ENCODE peak calls at places on chromosomes 1 and 21, in eight cellular contexts. I, U, Y, W, E, B, H and G are unnamed samples.

GRCh38 chr1:182137546-182137945 is 76.0 kb upstream of the ZNF648 start:
- DNase-seq in I (no peak), U (no peak), Y (no peak), W (no peak), E (no peak), B (no peak), H (no peak), G (no peak)

GRCh38 chr1:230401763-230402294 is 24.3 kb downstream of the PGBD5 start:
- DNase-seq in I (no peak), U (no peak), Y (no peak), W (no peak), E (no peak), B (no peak), H (no peak), G (no peak)

GRCh38 chr1:201063190-201063544 is 39.7 kb upstream of the KIF21B start:
- DNase-seq in I (no peak), U (no peak), Y (no peak), W (no peak), E (no peak), B (no peak), H (no peak), G (no peak)

GRCh38 chr21:37319551-37319950 is 47.0 kb upstream of the DYRK1A start:
- DNase-seq in I (no peak), U (no peak), Y (no peak), W (no peak), E (no peak), B (no peak), H (no peak), G (no peak)

GRCh38 chr1:94646786-94647555 is 105.4 kb upstream of the F3 start:
- DNase-seq in I (no peak), U (no peak), Y (no peak), W (no peak), E (no peak), B (no peak), H (no peak), G (no peak)

GRCh38 chr1:60132985-60133673 is 59.6 kb upstream of the C1orf87 start:
- DNase-seq in I (no peak), U (no peak), Y (no peak), W (no peak), E (no peak), B (peak), H (peak), G (peak)

GRCh38 chr21:42666918-42667317 is 13.5 kb downstream of the PDE9A start:
- DNase-seq in I (no peak), U (no peak), Y (no peak), W (no peak), E (no peak), B (no peak), H (no peak), G (no peak)

GRCh38 chr1:55049914-55050278 is 10.5 kb downstream of the PCSK9 start:
- DNase-seq in I (no peak), U (no peak), Y (no peak), W (no peak), E (no peak), B (no peak), H (no peak), G (no peak)

GRCh38 chr1:2382621-2383361 is 8.6 kb downstream of the MORN1 start:
- DNase-seq in I (peak), U (peak), Y (peak), W (no peak), E (peak), B (no peak), H (peak), G (no peak)

GRCh38 chr1:247445775-247446364 is 12.0 kb downstream of the OR2B11 start:
- DNase-seq in I (peak), U (no peak), Y (no peak), W (no peak), E (no peak), B (no peak), H (no peak), G (peak)

GRCh38 chr1:99756598-99756997 is 9.8 kb downstream of the FRRS1 start:
- DNase-seq in I (no peak), U (no peak), Y (no peak), W (no peak), E (no peak), B (no peak), H (no peak), G (peak)

GRCh38 chr1:221678014-221678413 is 63.9 kb downstream of the DUSP10 start:
- DNase-seq in I (no peak), U (no peak), Y (no peak), W (no peak), E (no peak), B (no peak), H (no peak), G (no peak)

GRCh38 chr1:228329887-228330286 is 76.7 kb downstream of the TRIM11 start:
- DNase-seq in I (no peak), U (no peak), Y (no peak), W (no peak), E (no peak), B (no peak), H (no peak), G (no peak)

GRCh38 chr1:231401478-231401877 is 20.6 kb downstream of the EGLN1 start:
- DNase-seq in I (no peak), U (no peak), Y (no peak), W (no peak), E (no peak), B (no peak), H (no peak), G (no peak)

GRCh38 chr1:228367798-228368791 is 38.5 kb downstream of the TRIM11 start:
- DNase-seq in I (peak), U (peak), Y (peak), W (no peak), E (no peak), B (no peak), H (peak), G (no peak)

GRCh38 chr1:106924360-106924759 is 132.1 kb upstream of the PRMT6 start:
- DNase-seq in I (no peak), U (no peak), Y (no peak), W (no peak), E (no peak), B (no peak), H (no peak), G (no peak)

GRCh38 chr1:167926486-167926997 is 9.9 kb upstream of the DCAF6 start:
- DNase-seq in I (no peak), U (no peak), Y (no peak), W (no peak), E (peak), B (no peak), H (no peak), G (no peak)

GRCh38 chr1:111570781-111571181 is 48.8 kb upstream of the RAP1A start:
- DNase-seq in I (no peak), U (peak), Y (peak), W (peak), E (no peak), B (no peak), H (no peak), G (peak)

GRCh38 chr1:95287825-95288224 is 53.8 kb downstream of the RWDD3 start:
- DNase-seq in I (no peak), U (no peak), Y (no peak), W (no peak), E (no peak), B (no peak), H (no peak), G (no peak)

GRCh38 chr1:90717356-90717664 is 208 bp upstream of the BARHL2 start:
- DNase-seq in I (no peak), U (no peak), Y (no peak), W (no peak), E (no peak), B (no peak), H (no peak), G (no peak)

GRCh38 chr1:218711884-218712674 is 366.9 kb downstream of the TGFB2 start:
- DNase-seq in I (no peak), U (no peak), Y (no peak), W (no peak), E (peak), B (peak), H (peak), G (no peak)

GRCh38 chr1:222073307-222073995 is 331.6 kb upstream of the DUSP10 start:
- DNase-seq in I (no peak), U (no peak), Y (no peak), W (no peak), E (no peak), B (no peak), H (no peak), G (no peak)

GRCh38 chr1:156002182-156002911 is 18.4 kb downstream of the SSR2 start:
- DNase-seq in I (no peak), U (no peak), Y (no peak), W (no peak), E (no peak), B (no peak), H (no peak), G (no peak)